ENCODE peak calls at places on chromosomes 11 and 22, in five cellular contexts. One of them, this sample, is unnamed.

GRCh38 chr11:117716652-117717440 is 80.2 kb downstream of the DSCAML1 start:
- DNase-seq in posterior vena cava: peak
- DNase-seq in activated CD4-positive, alpha-beta T cell treated with anti-CD3 and anti-CD28 coated beads for 24 hours: no peak
- DNase-seq in EH: no peak
- DNase-seq in HuH-7.5: no peak
- DNase-seq in this sample: no peak

GRCh38 chr11:35276396-35276795 is 137.4 kb downstream of the CD44 start:
- DNase-seq in posterior vena cava: no peak
- DNase-seq in activated CD4-positive, alpha-beta T cell treated with anti-CD3 and anti-CD28 coated beads for 24 hours: no peak
- DNase-seq in EH: no peak
- DNase-seq in HuH-7.5: no peak
- DNase-seq in this sample: no peak

GRCh38 chr11:69123593-69124545 is 31.9 kb upstream of the SMIM38 start:
- DNase-seq in posterior vena cava: peak
- DNase-seq in activated CD4-positive, alpha-beta T cell treated with anti-CD3 and anti-CD28 coated beads for 24 hours: no peak
- DNase-seq in EH: no peak
- DNase-seq in HuH-7.5: no peak
- DNase-seq in this sample: peak

GRCh38 chr11:43360361-43361032 is 1.8 kb downstream of the TTC17 start:
- DNase-seq in posterior vena cava: no peak
- DNase-seq in activated CD4-positive, alpha-beta T cell treated with anti-CD3 and anti-CD28 coated beads for 24 hours: no peak
- DNase-seq in EH: peak
- DNase-seq in HuH-7.5: no peak
- DNase-seq in this sample: no peak

GRCh38 chr11:120185678-120186407 is 25.0 kb upstream of the OAF start:
- DNase-seq in posterior vena cava: peak
- DNase-seq in activated CD4-positive, alpha-beta T cell treated with anti-CD3 and anti-CD28 coated beads for 24 hours: no peak
- DNase-seq in EH: no peak
- DNase-seq in HuH-7.5: no peak
- DNase-seq in this sample: peak

GRCh38 chr11:6812391-6813005 is 13.0 kb upstream of the OR6A2 start:
- DNase-seq in posterior vena cava: no peak
- DNase-seq in activated CD4-positive, alpha-beta T cell treated with anti-CD3 and anti-CD28 coated beads for 24 hours: peak
- DNase-seq in EH: peak
- DNase-seq in HuH-7.5: peak
- DNase-seq in this sample: no peak

GRCh38 chr22:48872271-48873260 is 955.1 kb downstream of the BRD1 start:
- DNase-seq in posterior vena cava: peak
- DNase-seq in activated CD4-positive, alpha-beta T cell treated with anti-CD3 and anti-CD28 coated beads for 24 hours: no peak
- DNase-seq in EH: no peak
- DNase-seq in HuH-7.5: no peak
- DNase-seq in this sample: peak

GRCh38 chr11:17653606-17654005 is 65.8 kb upstream of the MYOD1 start:
- DNase-seq in posterior vena cava: no peak
- DNase-seq in activated CD4-positive, alpha-beta T cell treated with anti-CD3 and anti-CD28 coated beads for 24 hours: no peak
- DNase-seq in EH: no peak
- DNase-seq in HuH-7.5: no peak
- DNase-seq in this sample: no peak

GRCh38 chr22:41831828-41832552 is 915 bp upstream of the SREBF2 start:
- DNase-seq in posterior vena cava: no peak
- DNase-seq in activated CD4-positive, alpha-beta T cell treated with anti-CD3 and anti-CD28 coated beads for 24 hours: no peak
- DNase-seq in EH: no peak
- DNase-seq in HuH-7.5: no peak
- DNase-seq in this sample: no peak

GRCh38 chr11:66891849-66892660 is 35.2 kb downstream of the LRFN4 start:
- DNase-seq in posterior vena cava: no peak
- DNase-seq in activated CD4-positive, alpha-beta T cell treated with anti-CD3 and anti-CD28 coated beads for 24 hours: peak
- DNase-seq in EH: peak
- DNase-seq in HuH-7.5: peak
- DNase-seq in this sample: peak

GRCh38 chr22:30212996-30213441 is 33.5 kb downstream of the LIF start:
- DNase-seq in posterior vena cava: peak
- DNase-seq in activated CD4-positive, alpha-beta T cell treated with anti-CD3 and anti-CD28 coated beads for 24 hours: no peak
- DNase-seq in EH: no peak
- DNase-seq in HuH-7.5: no peak
- DNase-seq in this sample: no peak

GRCh38 chr22:24521791-24522245 is 26.7 kb downstream of the UPB1 start:
- DNase-seq in posterior vena cava: no peak
- DNase-seq in activated CD4-positive, alpha-beta T cell treated with anti-CD3 and anti-CD28 coated beads for 24 hours: peak
- DNase-seq in EH: peak
- DNase-seq in HuH-7.5: peak
- DNase-seq in this sample: peak

GRCh38 chr11:127066426-127067090 is 66.0 kb upstream of the KIRREL3 start:
- DNase-seq in posterior vena cava: no peak
- DNase-seq in activated CD4-positive, alpha-beta T cell treated with anti-CD3 and anti-CD28 coated beads for 24 hours: no peak
- DNase-seq in EH: peak
- DNase-seq in HuH-7.5: no peak
- DNase-seq in this sample: no peak

GRCh38 chr11:76768091-76769047 is 14.8 kb upstream of the TSKU start:
- DNase-seq in posterior vena cava: peak
- DNase-seq in activated CD4-positive, alpha-beta T cell treated with anti-CD3 and anti-CD28 coated beads for 24 hours: no peak
- DNase-seq in EH: peak
- DNase-seq in HuH-7.5: no peak
- DNase-seq in this sample: no peak

GRCh38 chr11:110710520-110711381 is 1.5 kb downstream of the ARHGAP20 start:
- DNase-seq in posterior vena cava: peak
- DNase-seq in activated CD4-positive, alpha-beta T cell treated with anti-CD3 and anti-CD28 coated beads for 24 hours: no peak
- DNase-seq in EH: peak
- DNase-seq in HuH-7.5: no peak
- DNase-seq in this sample: no peak